ENCODE peak calls at places on chromosome 12, in four cellular contexts. One of them, this sample, is unnamed.

GRCh38 chr12:67943295-67943892 is 45.9 kb upstream of the IFNG-AS1 start:
- DNase-seq in activated CD4-positive, alpha-beta T cell treated with anti-CD3 and anti-CD28 coated beads, Interleukin-2, amount 50 U/mL, for 24 hours: peak; percentile 25
- DNase-seq in left colon: peak; percentile 34
- DNase-seq in pons: peak; percentile 94
- DNase-seq in this sample: no peak

GRCh38 chr12:91777268-91777997 is 368.2 kb downstream of the BTG1 start:
- DNase-seq in activated CD4-positive, alpha-beta T cell treated with anti-CD3 and anti-CD28 coated beads, Interleukin-2, amount 50 U/mL, for 24 hours: no peak
- DNase-seq in left colon: no peak
- DNase-seq in pons: no peak
- DNase-seq in this sample: no peak

GRCh38 chr12:79238246-79238645 is 373.7 kb downstream of the SYT1 start:
- DNase-seq in activated CD4-positive, alpha-beta T cell treated with anti-CD3 and anti-CD28 coated beads, Interleukin-2, amount 50 U/mL, for 24 hours: no peak
- DNase-seq in left colon: no peak
- DNase-seq in pons: no peak
- DNase-seq in this sample: no peak

GRCh38 chr12:47066278-47067048 is 13.0 kb upstream of the PCED1B start:
- DNase-seq in activated CD4-positive, alpha-beta T cell treated with anti-CD3 and anti-CD28 coated beads, Interleukin-2, amount 50 U/mL, for 24 hours: no peak
- DNase-seq in left colon: no peak
- DNase-seq in pons: no peak
- DNase-seq in this sample: no peak

GRCh38 chr12:63319386-63319785 is 168.4 kb upstream of the AVPR1A start:
- DNase-seq in activated CD4-positive, alpha-beta T cell treated with anti-CD3 and anti-CD28 coated beads, Interleukin-2, amount 50 U/mL, for 24 hours: no peak
- DNase-seq in left colon: no peak
- DNase-seq in pons: no peak
- DNase-seq in this sample: no peak

GRCh38 chr12:2682301-2683282 is 112.2 kb upstream of the FKBP4 start:
- DNase-seq in activated CD4-positive, alpha-beta T cell treated with anti-CD3 and anti-CD28 coated beads, Interleukin-2, amount 50 U/mL, for 24 hours: no peak
- DNase-seq in left colon: no peak
- DNase-seq in pons: peak; percentile 14
- DNase-seq in this sample: no peak

GRCh38 chr12:52168019-52168717 is 23.6 kb downstream of the KRT80 start:
- DNase-seq in activated CD4-positive, alpha-beta T cell treated with anti-CD3 and anti-CD28 coated beads, Interleukin-2, amount 50 U/mL, for 24 hours: no peak
- DNase-seq in left colon: no peak
- DNase-seq in pons: no peak
- DNase-seq in this sample: no peak

GRCh38 chr12:60148109-60148508 is 552.3 kb downstream of the SLC16A7 start:
- DNase-seq in activated CD4-positive, alpha-beta T cell treated with anti-CD3 and anti-CD28 coated beads, Interleukin-2, amount 50 U/mL, for 24 hours: no peak
- DNase-seq in left colon: no peak
- DNase-seq in pons: no peak
- DNase-seq in this sample: no peak

GRCh38 chr12:3313655-3314305 is 177.2 kb upstream of the PRMT8 start:
- DNase-seq in activated CD4-positive, alpha-beta T cell treated with anti-CD3 and anti-CD28 coated beads, Interleukin-2, amount 50 U/mL, for 24 hours: no peak
- DNase-seq in left colon: no peak
- DNase-seq in pons: peak; percentile 67
- DNase-seq in this sample: no peak

GRCh38 chr12:119681953-119682352 is 14.0 kb downstream of the PRKAB1 start:
- DNase-seq in activated CD4-positive, alpha-beta T cell treated with anti-CD3 and anti-CD28 coated beads, Interleukin-2, amount 50 U/mL, for 24 hours: no peak
- DNase-seq in left colon: no peak
- DNase-seq in pons: no peak
- DNase-seq in this sample: no peak

GRCh38 chr12:57897296-57897974 is 43.9 kb upstream of the ATP23 start:
- DNase-seq in activated CD4-positive, alpha-beta T cell treated with anti-CD3 and anti-CD28 coated beads, Interleukin-2, amount 50 U/mL, for 24 hours: no peak
- DNase-seq in left colon: no peak
- DNase-seq in pons: no peak
- DNase-seq in this sample: no peak

GRCh38 chr12:100403446-100403845 is 46.6 kb downstream of the SLC17A8 start:
- DNase-seq in activated CD4-positive, alpha-beta T cell treated with anti-CD3 and anti-CD28 coated beads, Interleukin-2, amount 50 U/mL, for 24 hours: no peak
- DNase-seq in left colon: no peak
- DNase-seq in pons: no peak
- DNase-seq in this sample: no peak

GRCh38 chr12:53486730-53487487 is 12.3 kb downstream of the MAP3K12 start:
- DNase-seq in activated CD4-positive, alpha-beta T cell treated with anti-CD3 and anti-CD28 coated beads, Interleukin-2, amount 50 U/mL, for 24 hours: no peak
- DNase-seq in left colon: no peak
- DNase-seq in pons: no peak
- DNase-seq in this sample: no peak

GRCh38 chr12:21607701-21608100 is 3.1 kb upstream of the GYS2 start:
- DNase-seq in activated CD4-positive, alpha-beta T cell treated with anti-CD3 and anti-CD28 coated beads, Interleukin-2, amount 50 U/mL, for 24 hours: no peak
- DNase-seq in left colon: no peak
- DNase-seq in pons: peak; percentile 56
- DNase-seq in this sample: no peak

GRCh38 chr12:67241482-67241881 is 27.7 kb upstream of the CAND1 start:
- DNase-seq in activated CD4-positive, alpha-beta T cell treated with anti-CD3 and anti-CD28 coated beads, Interleukin-2, amount 50 U/mL, for 24 hours: no peak
- DNase-seq in left colon: no peak
- DNase-seq in pons: no peak
- DNase-seq in this sample: no peak

GRCh38 chr12:80935076-80935475 is 2.7 kb downstream of the LIN7A start:
- DNase-seq in activated CD4-positive, alpha-beta T cell treated with anti-CD3 and anti-CD28 coated beads, Interleukin-2, amount 50 U/mL, for 24 hours: no peak
- DNase-seq in left colon: no peak
- DNase-seq in pons: no peak
- DNase-seq in this sample: no peak

GRCh38 chr12:127270193-127270592 is 996.8 kb upstream of the TMEM132C start:
- DNase-seq in activated CD4-positive, alpha-beta T cell treated with anti-CD3 and anti-CD28 coated beads, Interleukin-2, amount 50 U/mL, for 24 hours: no peak
- DNase-seq in left colon: no peak
- DNase-seq in pons: peak; percentile 11
- DNase-seq in this sample: no peak

GRCh38 chr12:124172646-124173045 is 122.2 kb upstream of the RFLNA start:
- DNase-seq in activated CD4-positive, alpha-beta T cell treated with anti-CD3 and anti-CD28 coated beads, Interleukin-2, amount 50 U/mL, for 24 hours: no peak
- DNase-seq in left colon: no peak
- DNase-seq in pons: no peak
- DNase-seq in this sample: no peak

GRCh38 chr12:107570721-107571120 is 114.9 kb upstream of the PWP1 start:
- DNase-seq in activated CD4-positive, alpha-beta T cell treated with anti-CD3 and anti-CD28 coated beads, Interleukin-2, amount 50 U/mL, for 24 hours: no peak
- DNase-seq in left colon: peak; percentile 33
- DNase-seq in pons: no peak
- DNase-seq in this sample: no peak

GRCh38 chr12:27366621-27367020 is 34.0 kb downstream of the BMAL2 start:
- DNase-seq in activated CD4-positive, alpha-beta T cell treated with anti-CD3 and anti-CD28 coated beads, Interleukin-2, amount 50 U/mL, for 24 hours: no peak
- DNase-seq in left colon: no peak
- DNase-seq in pons: no peak
- DNase-seq in this sample: no peak

GRCh38 chr12:95551305-95551704 is at the start of gene USP44:
- DNase-seq in activated CD4-positive, alpha-beta T cell treated with anti-CD3 and anti-CD28 coated beads, Interleukin-2, amount 50 U/mL, for 24 hours: no peak
- DNase-seq in left colon: no peak
- DNase-seq in pons: no peak
- DNase-seq in this sample: no peak

GRCh38 chr12:92927436-92928116 is 1.5 kb downstream of the EEA1 start:
- DNase-seq in activated CD4-positive, alpha-beta T cell treated with anti-CD3 and anti-CD28 coated beads, Interleukin-2, amount 50 U/mL, for 24 hours: no peak
- DNase-seq in left colon: no peak
- DNase-seq in pons: peak; percentile 50
- DNase-seq in this sample: no peak

GRCh38 chr12:72511906-72512305 is 239.7 kb downstream of the TRHDE start:
- DNase-seq in activated CD4-positive, alpha-beta T cell treated with anti-CD3 and anti-CD28 coated beads, Interleukin-2, amount 50 U/mL, for 24 hours: no peak
- DNase-seq in left colon: no peak
- DNase-seq in pons: no peak
- DNase-seq in this sample: no peak

GRCh38 chr12:55727643-55728184 is 1.1 kb downstream of the CD63 start:
- DNase-seq in activated CD4-positive, alpha-beta T cell treated with anti-CD3 and anti-CD28 coated beads, Interleukin-2, amount 50 U/mL, for 24 hours: no peak
- DNase-seq in left colon: peak; percentile 76
- DNase-seq in pons: no peak
- DNase-seq in this sample: peak; percentile 23

GRCh38 chr12:95633049-95633545 is 81.8 kb upstream of the USP44 start:
- DNase-seq in activated CD4-positive, alpha-beta T cell treated with anti-CD3 and anti-CD28 coated beads, Interleukin-2, amount 50 U/mL, for 24 hours: no peak
- DNase-seq in left colon: peak; percentile 90
- DNase-seq in pons: no peak
- DNase-seq in this sample: no peak

GRCh38 chr12:85821216-85821615 is 15.0 kb downstream of the RASSF9 start:
- DNase-seq in activated CD4-positive, alpha-beta T cell treated with anti-CD3 and anti-CD28 coated beads, Interleukin-2, amount 50 U/mL, for 24 hours: no peak
- DNase-seq in left colon: no peak
- DNase-seq in pons: no peak
- DNase-seq in this sample: no peak

GRCh38 chr12:3837049-3837448 is 36.1 kb downstream of the PARP11 start:
- DNase-seq in activated CD4-positive, alpha-beta T cell treated with anti-CD3 and anti-CD28 coated beads, Interleukin-2, amount 50 U/mL, for 24 hours: no peak
- DNase-seq in left colon: no peak
- DNase-seq in pons: no peak
- DNase-seq in this sample: no peak

This sample was measured in substantia nigra.